ENCODE peak calls at places on chromosomes 12 and 14, in four cellular contexts. D is foreskin fibroblast, L is tibial nerve, Y is bronchial epithelial cell. P is an unnamed sample.

GRCh38 chr14:78448483-78449094 is 278.4 kb downstream of the NRXN3 start:
- DNase-seq in D (peak), L (peak), Y (peak), P (no peak)

GRCh38 chr14:104878582-104878981 is 13.5 kb downstream of the CEP170B start:
- DNase-seq in D (no peak), L (no peak), Y (no peak), P (no peak)

GRCh38 chr12:123519151-123520001 is 14.1 kb downstream of the RILPL1 start:
- DNase-seq in D (peak), L (no peak), Y (peak), P (no peak)

GRCh38 chr14:102074415-102074964 is 12.4 kb downstream of the HSP90AA1 start:
- DNase-seq in D (no peak), L (no peak), Y (no peak), P (no peak)

GRCh38 chr14:74670726-74671125 is 42.2 kb downstream of the AREL1 start:
- DNase-seq in D (peak), L (no peak), Y (no peak), P (no peak)

GRCh38 chr12:47941475-47942326 is 21.7 kb upstream of the TMEM106C start:
- DNase-seq in D (no peak), L (no peak), Y (no peak), P (no peak)

GRCh38 chr12:9707356-9707755 is 25.5 kb downstream of the CLECL1 start:
- DNase-seq in D (no peak), L (no peak), Y (no peak), P (no peak)

GRCh38 chr12:94261119-94261518 is 112.7 kb downstream of the PLXNC1 start:
- DNase-seq in D (no peak), L (no peak), Y (no peak), P (no peak)

GRCh38 chr12:54428050-54429013 is 9.3 kb upstream of the ITGA5 start:
- DNase-seq in D (peak), L (no peak), Y (peak), P (peak)

GRCh38 chr14:79840068-79840467 is 371.2 kb downstream of the DIO2 start:
- DNase-seq in D (no peak), L (no peak), Y (no peak), P (no peak)

GRCh38 chr14:75063491-75064204 is at the start of gene ACYP1:
- DNase-seq in D (peak), L (peak), Y (peak), P (peak)

GRCh38 chr14:49497725-49498348 is 88.3 kb downstream of the RPS29 start:
- DNase-seq in D (peak), L (no peak), Y (peak), P (peak)

GRCh38 chr14:81521356-81521755 is 12.3 kb downstream of the SEL1L start:
- DNase-seq in D (no peak), L (no peak), Y (no peak), P (no peak)

GRCh38 chr12:124862768-124863408 is 776 bp downstream of the SCARB1 start:
- DNase-seq in D (peak), L (no peak), Y (peak), P (no peak)

GRCh38 chr12:45668641-45669040 is 60.9 kb upstream of the ARID2 start:
- DNase-seq in D (no peak), L (no peak), Y (no peak), P (no peak)

GRCh38 chr14:55705651-55706340 is 125.8 kb downstream of the KTN1 start:
- DNase-seq in D (no peak), L (no peak), Y (peak), P (no peak)

GRCh38 chr12:71691504-71692129 is 5.7 kb downstream of the TMEM19 start:
- DNase-seq in D (no peak), L (no peak), Y (no peak), P (no peak)

GRCh38 chr14:92302481-92302880 is 20.5 kb upstream of the SLC24A4 start:
- DNase-seq in D (no peak), L (no peak), Y (no peak), P (no peak)

GRCh38 chr14:94483729-94484275 is 7.8 kb upstream of the SERPINA9 start:
- DNase-seq in D (peak), L (no peak), Y (peak), P (no peak)

GRCh38 chr14:61668267-61668666 is 27.0 kb upstream of the HIF1A start:
- DNase-seq in D (no peak), L (no peak), Y (peak), P (no peak)

GRCh38 chr14:103514596-103515421 is 7.8 kb downstream of the CKB start:
- DNase-seq in D (no peak), L (no peak), Y (no peak), P (no peak)

GRCh38 chr12:111154180-111154579 is 214.7 kb downstream of the PHETA1 start:
- DNase-seq in D (no peak), L (no peak), Y (no peak), P (no peak)

GRCh38 chr12:11621797-11622423 is 27.6 kb upstream of the ETV6 start:
- DNase-seq in D (peak), L (no peak), Y (no peak), P (no peak)

GRCh38 chr12:109595321-109595902 is 21.8 kb downstream of the MVK start:
- DNase-seq in D (no peak), L (no peak), Y (no peak), P (no peak)

GRCh38 chr12:71731439-71732356 is 23.0 kb upstream of the RAB21 start:
- DNase-seq in D (peak), L (no peak), Y (no peak), P (peak)

GRCh38 chr14:55976219-55976618 is 142.0 kb upstream of the PELI2 start:
- DNase-seq in D (no peak), L (no peak), Y (no peak), P (no peak)

GRCh38 chr12:77368379-77368778 is 303.0 kb upstream of the E2F7 start:
- DNase-seq in D (no peak), L (no peak), Y (no peak), P (no peak)

GRCh38 chr14:62162998-62163589 is 400.9 kb downstream of the SNAPC1 start:
- DNase-seq in D (peak), L (no peak), Y (peak), P (no peak)

GRCh38 chr12:45168976-45169375 is 46.9 kb upstream of the ANO6 start:
- DNase-seq in D (no peak), L (no peak), Y (no peak), P (no peak)

GRCh38 chr12:74482115-74482514 is 55.5 kb upstream of the ATXN7L3B start:
- DNase-seq in D (no peak), L (no peak), Y (no peak), P (no peak)

GRCh38 chr14:31541702-31542101 is 19.5 kb upstream of the NUBPL start:
- DNase-seq in D (no peak), L (no peak), Y (peak), P (no peak)

GRCh38 chr14:24398298-24398942 is 383 bp upstream of the NYNRIN start:
- DNase-seq in D (no peak), L (no peak), Y (no peak), P (no peak)

GRCh38 chr14:36947362-36947761 is 225.0 kb downstream of the SLC25A21 start:
- DNase-seq in D (peak), L (no peak), Y (peak), P (no peak)

GRCh38 chr14:36949371-36949770 is 223.0 kb downstream of the SLC25A21 start:
- DNase-seq in D (no peak), L (no peak), Y (no peak), P (no peak)

GRCh38 chr14:36946872-36947271 is 225.5 kb downstream of the SLC25A21 start:
- DNase-seq in D (no peak), L (no peak), Y (no peak), P (no peak)

GRCh38 chr14:36950812-36951211 is 221.6 kb downstream of the SLC25A21 start:
- DNase-seq in D (no peak), L (no peak), Y (no peak), P (no peak)

DNA sequence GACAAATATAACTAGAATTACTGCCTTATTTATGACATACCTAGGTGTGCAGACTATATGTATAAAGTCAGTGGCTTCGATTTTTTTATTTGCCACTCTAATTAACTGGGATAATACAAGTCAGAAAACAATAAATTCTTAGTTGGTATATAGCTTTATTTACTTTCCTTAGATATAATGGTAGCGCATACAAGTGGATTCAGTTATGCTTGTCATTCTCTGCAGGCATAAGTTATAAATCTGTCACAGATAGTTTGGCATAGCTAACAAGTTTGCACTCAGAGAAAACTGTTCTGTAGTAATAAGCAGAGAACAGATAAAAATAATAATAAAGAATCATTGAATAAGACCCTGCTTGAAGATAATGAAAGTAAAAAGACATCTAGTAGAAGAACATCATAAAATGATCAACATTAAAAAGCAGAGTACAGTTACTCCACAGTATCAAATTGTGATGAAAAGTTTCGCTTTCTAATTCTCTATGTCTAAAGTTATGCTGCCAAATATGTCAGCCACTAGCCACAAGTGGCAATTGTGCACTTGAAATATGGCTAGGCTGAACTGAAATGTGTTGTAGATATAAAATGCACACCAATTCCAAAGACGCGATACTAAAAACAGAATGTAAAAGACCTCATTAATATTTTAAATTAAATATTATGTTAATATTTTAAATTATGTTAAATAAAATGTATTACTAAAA is 224.1 kb downstream of the SLC25A21 start:
- DNase-seq in D (no peak), L (no peak), Y (no peak), P (no peak)
- H3K4me3 ChIP-seq in D (no peak), L (no peak), Y (no peak), P (no peak)

GRCh38 chr12:97324471-97324870 is 138.1 kb upstream of the RMST start:
- DNase-seq in D (no peak), L (no peak), Y (no peak), P (no peak)

GRCh38 chr12:97322388-97322787 is 140.2 kb upstream of the RMST start:
- DNase-seq in D (no peak), L (no peak), Y (no peak), P (no peak)

GRCh38 chr12:97321640-97322039 is 141.0 kb upstream of the RMST start:
- DNase-seq in D (no peak), L (no peak), Y (no peak), P (no peak)

GRCh38 chr12:97323154-97323553 is 139.4 kb upstream of the RMST start:
- DNase-seq in D (no peak), L (no peak), Y (no peak), P (no peak)
- H3K4me3 ChIP-seq in D (no peak), L (no peak), Y (no peak), P (no peak)

DNA sequence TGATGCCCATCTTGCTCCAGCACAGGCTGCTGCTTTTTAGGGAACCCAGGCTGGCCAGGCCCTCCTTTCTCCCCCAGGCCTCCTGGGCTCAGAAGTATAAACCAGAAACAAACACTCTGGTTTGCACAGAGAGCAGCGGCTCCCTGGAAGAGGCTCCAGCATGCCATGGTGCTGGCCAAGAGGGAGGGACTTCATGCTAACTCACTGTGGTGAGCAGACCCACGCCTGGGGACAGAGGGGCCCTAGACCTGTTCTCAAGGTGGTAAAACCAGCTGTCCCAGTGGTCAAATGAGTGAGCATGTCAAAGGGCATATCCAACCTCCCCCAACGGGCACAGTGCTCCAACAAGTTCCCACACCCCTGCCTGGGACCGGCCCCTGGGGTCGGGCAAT is 15.5 kb downstream of the BCL11B start:
- DNase-seq in D (no peak), L (no peak), Y (no peak), P (no peak)
- H3K4me3 ChIP-seq in D (no peak), L (no peak), Y (no peak), P (no peak)

GRCh38 chr14:36675581-36675980 is 13.9 kb downstream of the PAX9 start:
- DNase-seq in D (no peak), L (no peak), Y (no peak), P (no peak)
- H3K4me3 ChIP-seq in D (no peak), L (no peak), Y (no peak), P (no peak)

GRCh38 chr12:56307221-56307965 is 7.3 kb upstream of the CS start:
- DNase-seq in D (no peak), L (no peak), Y (peak), P (no peak)
- H3K4me3 ChIP-seq in D (no peak), L (no peak), Y (no peak), P (no peak)

GRCh38 chr14:77025744-77026165 is 2.8 kb downstream of the IRF2BPL start:
- DNase-seq in D (peak), L (no peak), Y (no peak), P (no peak)
- H3K4me3 ChIP-seq in D (peak), L (peak), Y (peak), P (peak)

P was measured in skeletal muscle cell.